ENCODE peak calls at places on chromosomes 3 and 15, in eight cellular contexts. One of them, this sample, is unnamed.

GRCh38 chr3:171101982-171102610 is 75.6 kb upstream of the SLC2A2 start:
- DNase-seq in endodermal cell: no peak
- DNase-seq in GM13976: no peak
- DNase-seq in epithelial cell of proximal tubule: no peak
- DNase-seq in type B pancreatic cell: no peak
- DNase-seq in spleen: no peak
- DNase-seq in psoas muscle: no peak
- DNase-seq in gastrocnemius medialis: no peak
- DNase-seq in this sample: no peak

GRCh38 chr15:39195988-39196486 is 384.8 kb upstream of the THBS1 start:
- DNase-seq in endodermal cell: no peak
- DNase-seq in GM13976: no peak
- DNase-seq in epithelial cell of proximal tubule: no peak
- DNase-seq in type B pancreatic cell: no peak
- DNase-seq in spleen: no peak
- DNase-seq in psoas muscle: no peak
- DNase-seq in gastrocnemius medialis: no peak
- DNase-seq in this sample: no peak

GRCh38 chr3:79414821-79415220 is 353.0 kb downstream of the ROBO1 start:
- DNase-seq in endodermal cell: no peak
- DNase-seq in GM13976: no peak
- DNase-seq in epithelial cell of proximal tubule: no peak
- DNase-seq in type B pancreatic cell: no peak
- DNase-seq in spleen: no peak
- DNase-seq in psoas muscle: peak; percentile 67
- DNase-seq in gastrocnemius medialis: peak; percentile 62
- DNase-seq in this sample: no peak

GRCh38 chr3:154135511-154136173 is 14.5 kb downstream of the ARHGEF26 start:
- DNase-seq in endodermal cell: no peak
- DNase-seq in GM13976: no peak
- DNase-seq in epithelial cell of proximal tubule: no peak
- DNase-seq in type B pancreatic cell: no peak
- DNase-seq in spleen: no peak
- DNase-seq in psoas muscle: no peak
- DNase-seq in gastrocnemius medialis: no peak
- DNase-seq in this sample: no peak

GRCh38 chr3:127970966-127971592 is 56.0 kb downstream of the KBTBD12 start:
- DNase-seq in endodermal cell: peak; percentile 68
- DNase-seq in GM13976: peak; percentile 46
- DNase-seq in epithelial cell of proximal tubule: no peak
- DNase-seq in type B pancreatic cell: no peak
- DNase-seq in spleen: no peak
- DNase-seq in psoas muscle: no peak
- DNase-seq in gastrocnemius medialis: no peak
- DNase-seq in this sample: no peak

GRCh38 chr3:25725810-25726209 is 57.4 kb downstream of the NGLY1 start:
- DNase-seq in endodermal cell: no peak
- DNase-seq in GM13976: no peak
- DNase-seq in epithelial cell of proximal tubule: no peak
- DNase-seq in type B pancreatic cell: no peak
- DNase-seq in spleen: no peak
- DNase-seq in psoas muscle: no peak
- DNase-seq in gastrocnemius medialis: no peak
- DNase-seq in this sample: no peak

GRCh38 chr15:39672666-39673065 is 91.8 kb downstream of the THBS1 start:
- DNase-seq in endodermal cell: no peak
- DNase-seq in GM13976: no peak
- DNase-seq in epithelial cell of proximal tubule: no peak
- DNase-seq in type B pancreatic cell: no peak
- DNase-seq in spleen: no peak
- DNase-seq in psoas muscle: no peak
- DNase-seq in gastrocnemius medialis: no peak
- DNase-seq in this sample: no peak

GRCh38 chr3:141476033-141476432 is 10.8 kb upstream of the RASA2 start:
- DNase-seq in endodermal cell: no peak
- DNase-seq in GM13976: no peak
- DNase-seq in epithelial cell of proximal tubule: no peak
- DNase-seq in type B pancreatic cell: no peak
- DNase-seq in spleen: no peak
- DNase-seq in psoas muscle: no peak
- DNase-seq in gastrocnemius medialis: no peak
- DNase-seq in this sample: no peak

GRCh38 chr3:30502742-30503073 is 103.7 kb upstream of the TGFBR2 start:
- DNase-seq in endodermal cell: no peak
- DNase-seq in GM13976: no peak
- DNase-seq in epithelial cell of proximal tubule: no peak
- DNase-seq in type B pancreatic cell: no peak
- DNase-seq in spleen: no peak
- DNase-seq in psoas muscle: no peak
- DNase-seq in gastrocnemius medialis: no peak
- DNase-seq in this sample: no peak

GRCh38 chr3:107689355-107689754 is 166.6 kb downstream of the BBX start:
- DNase-seq in endodermal cell: no peak
- DNase-seq in GM13976: no peak
- DNase-seq in epithelial cell of proximal tubule: no peak
- DNase-seq in type B pancreatic cell: no peak
- DNase-seq in spleen: no peak
- DNase-seq in psoas muscle: no peak
- DNase-seq in gastrocnemius medialis: no peak
- DNase-seq in this sample: no peak

GRCh38 chr3:10017636-10018292 is 8.5 kb upstream of the FANCD2 start:
- DNase-seq in endodermal cell: no peak
- DNase-seq in GM13976: no peak
- DNase-seq in epithelial cell of proximal tubule: peak; percentile 31
- DNase-seq in type B pancreatic cell: peak; percentile 60
- DNase-seq in spleen: no peak
- DNase-seq in psoas muscle: no peak
- DNase-seq in gastrocnemius medialis: no peak
- DNase-seq in this sample: no peak

GRCh38 chr3:176159796-176160195 is 1037.5 kb downstream of the TBL1XR1 start:
- DNase-seq in endodermal cell: no peak
- DNase-seq in GM13976: no peak
- DNase-seq in epithelial cell of proximal tubule: no peak
- DNase-seq in type B pancreatic cell: no peak
- DNase-seq in spleen: no peak
- DNase-seq in psoas muscle: no peak
- DNase-seq in gastrocnemius medialis: no peak
- DNase-seq in this sample: no peak

GRCh38 chr3:77411990-77412389 is 372.1 kb downstream of the ROBO2 start:
- DNase-seq in endodermal cell: no peak
- DNase-seq in GM13976: no peak
- DNase-seq in epithelial cell of proximal tubule: peak; percentile 12
- DNase-seq in type B pancreatic cell: no peak
- DNase-seq in spleen: no peak
- DNase-seq in psoas muscle: no peak
- DNase-seq in gastrocnemius medialis: no peak
- DNase-seq in this sample: no peak

GRCh38 chr3:190517696-190518095 is 3.8 kb downstream of the IL1RAP start:
- DNase-seq in endodermal cell: no peak
- DNase-seq in GM13976: no peak
- DNase-seq in epithelial cell of proximal tubule: no peak
- DNase-seq in type B pancreatic cell: no peak
- DNase-seq in spleen: no peak
- DNase-seq in psoas muscle: no peak
- DNase-seq in gastrocnemius medialis: no peak
- DNase-seq in this sample: no peak

GRCh38 chr3:52302426-52303185 is 13.5 kb upstream of the DNAH1 start:
- DNase-seq in endodermal cell: no peak
- DNase-seq in GM13976: no peak
- DNase-seq in epithelial cell of proximal tubule: no peak
- DNase-seq in type B pancreatic cell: no peak
- DNase-seq in spleen: no peak
- DNase-seq in psoas muscle: no peak
- DNase-seq in gastrocnemius medialis: no peak
- DNase-seq in this sample: no peak

GRCh38 chr3:136861890-136862610 is at the start of gene NCK1:
- DNase-seq in endodermal cell: peak; percentile 99
- DNase-seq in GM13976: peak; percentile 96
- DNase-seq in epithelial cell of proximal tubule: peak; percentile 65
- DNase-seq in type B pancreatic cell: peak; percentile 98
- DNase-seq in spleen: peak; percentile 99
- DNase-seq in psoas muscle: peak; percentile 99
- DNase-seq in gastrocnemius medialis: peak; percentile 99
- DNase-seq in this sample: peak; percentile 95
- TF ChIP-seq CTCF in endodermal cell: peak; percentile 47
- TF ChIP-seq CTCF in GM13976: peak; percentile 13
- TF ChIP-seq CTCF in epithelial cell of proximal tubule: no peak
- TF ChIP-seq CTCF in type B pancreatic cell: peak; percentile 51
- TF ChIP-seq CTCF in spleen: peak; percentile 42
- TF ChIP-seq CTCF in psoas muscle: peak; percentile 6
- TF ChIP-seq CTCF in gastrocnemius medialis: no peak
- TF ChIP-seq CTCF in this sample: peak; percentile 31

DNA sequence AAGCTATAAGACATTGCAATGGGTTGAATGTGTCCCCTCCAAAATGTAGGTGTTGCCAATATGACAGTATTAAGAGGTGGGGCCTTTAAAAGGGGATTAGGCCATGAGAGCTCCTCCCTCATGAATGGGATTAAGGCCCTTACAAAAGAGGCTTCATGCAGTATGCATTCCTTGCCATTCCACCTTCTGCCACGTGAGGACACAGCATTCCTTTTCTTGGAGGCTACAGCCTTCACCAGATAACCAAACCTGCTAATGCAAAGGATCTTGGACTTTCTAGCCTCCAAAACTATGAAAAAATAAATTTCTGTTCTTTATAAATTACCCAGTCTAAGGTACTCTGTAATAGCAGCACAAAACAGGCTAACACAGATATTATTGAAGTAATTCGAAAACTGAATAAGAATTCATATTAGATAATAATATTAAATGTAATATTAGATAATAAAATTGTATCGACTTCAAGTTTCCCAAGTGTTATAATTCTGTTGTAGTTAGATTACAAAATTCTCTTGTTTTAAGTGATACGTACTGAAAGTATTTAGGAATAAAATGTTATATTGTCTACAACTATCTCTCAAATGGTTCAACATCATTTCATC is 29.4 kb upstream of the ATP8B4 start:
- DNase-seq in endodermal cell: peak; percentile 88
- DNase-seq in GM13976: no peak
- DNase-seq in epithelial cell of proximal tubule: no peak
- DNase-seq in type B pancreatic cell: no peak
- DNase-seq in spleen: no peak
- DNase-seq in psoas muscle: no peak
- DNase-seq in gastrocnemius medialis: no peak
- DNase-seq in this sample: no peak
- TF ChIP-seq CTCF in endodermal cell: peak; percentile 83
- TF ChIP-seq CTCF in GM13976: peak; percentile 41
- TF ChIP-seq CTCF in epithelial cell of proximal tubule: peak; percentile 89
- TF ChIP-seq CTCF in type B pancreatic cell: peak; percentile 71
- TF ChIP-seq CTCF in spleen: no peak
- TF ChIP-seq CTCF in psoas muscle: no peak
- TF ChIP-seq CTCF in gastrocnemius medialis: no peak
- TF ChIP-seq CTCF in this sample: peak; percentile 57

GRCh38 chr3:44913868-44914468 is 39.6 kb downstream of the TGM4 start:
- DNase-seq in endodermal cell: peak; percentile 93
- DNase-seq in GM13976: peak; percentile 81
- DNase-seq in epithelial cell of proximal tubule: no peak
- DNase-seq in type B pancreatic cell: no peak
- DNase-seq in spleen: peak; percentile 84
- DNase-seq in psoas muscle: peak; percentile 72
- DNase-seq in gastrocnemius medialis: peak; percentile 17
- DNase-seq in this sample: peak; percentile 72

GRCh38 chr3:44918581-44918980 is 44.2 kb downstream of the TGM4 start:
- DNase-seq in endodermal cell: peak; percentile 63
- DNase-seq in GM13976: no peak
- DNase-seq in epithelial cell of proximal tubule: no peak
- DNase-seq in type B pancreatic cell: no peak
- DNase-seq in spleen: peak; percentile 59
- DNase-seq in psoas muscle: no peak
- DNase-seq in gastrocnemius medialis: no peak
- DNase-seq in this sample: no peak

GRCh38 chr3:44918087-44918486 is 43.7 kb downstream of the TGM4 start:
- DNase-seq in endodermal cell: no peak
- DNase-seq in GM13976: no peak
- DNase-seq in epithelial cell of proximal tubule: no peak
- DNase-seq in type B pancreatic cell: no peak
- DNase-seq in spleen: peak; percentile 41
- DNase-seq in psoas muscle: no peak
- DNase-seq in gastrocnemius medialis: no peak
- DNase-seq in this sample: no peak

GRCh38 chr3:44914936-44915335 is 40.5 kb downstream of the TGM4 start:
- DNase-seq in endodermal cell: peak; percentile 71
- DNase-seq in GM13976: no peak
- DNase-seq in epithelial cell of proximal tubule: no peak
- DNase-seq in type B pancreatic cell: no peak
- DNase-seq in spleen: no peak
- DNase-seq in psoas muscle: no peak
- DNase-seq in gastrocnemius medialis: no peak
- DNase-seq in this sample: no peak

DNA sequence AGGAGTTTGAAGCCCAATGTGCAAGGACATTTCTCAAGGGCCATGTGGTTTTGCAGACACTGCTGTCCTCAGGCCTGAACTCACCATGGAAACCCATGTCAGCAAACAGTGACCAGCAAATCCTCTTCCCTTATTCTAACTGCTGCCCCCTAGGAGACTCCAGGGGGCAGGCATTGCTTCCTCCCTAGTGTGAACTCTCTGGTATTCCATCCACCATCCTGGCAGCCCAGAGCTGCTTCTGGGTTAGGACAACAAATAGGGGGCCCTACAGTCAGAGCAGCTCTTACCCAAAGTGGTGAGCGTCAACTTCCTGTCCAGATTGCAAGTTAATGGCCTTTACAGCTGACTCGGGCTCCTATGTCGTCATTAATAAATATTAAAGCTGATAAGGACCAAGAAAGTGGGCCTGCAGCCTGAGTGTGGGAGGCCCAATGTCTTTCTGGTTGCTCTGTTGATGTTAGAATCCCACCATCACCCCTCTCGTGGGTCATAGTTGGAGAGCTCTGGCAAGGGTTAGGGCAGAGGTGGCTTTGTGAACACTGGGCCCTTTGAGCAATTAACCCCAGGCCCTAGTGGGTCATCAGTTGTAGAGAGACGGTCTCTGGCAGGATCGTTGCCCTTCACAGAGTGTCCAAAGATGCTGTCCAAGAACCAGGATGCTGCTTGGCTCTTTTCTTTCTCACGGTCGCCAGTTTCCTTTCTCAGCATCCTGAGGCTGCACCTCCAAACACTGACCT is 41.5 kb downstream of the TGM4 start:
- DNase-seq in endodermal cell: peak; percentile 77
- DNase-seq in GM13976: no peak
- DNase-seq in epithelial cell of proximal tubule: no peak
- DNase-seq in type B pancreatic cell: no peak
- DNase-seq in spleen: no peak
- DNase-seq in psoas muscle: no peak
- DNase-seq in gastrocnemius medialis: no peak
- DNase-seq in this sample: no peak
- TF ChIP-seq CTCF in endodermal cell: peak; percentile 63
- TF ChIP-seq CTCF in GM13976: no peak
- TF ChIP-seq CTCF in epithelial cell of proximal tubule: peak; percentile 4
- TF ChIP-seq CTCF in type B pancreatic cell: no peak
- TF ChIP-seq CTCF in spleen: no peak
- TF ChIP-seq CTCF in psoas muscle: no peak
- TF ChIP-seq CTCF in gastrocnemius medialis: no peak
- TF ChIP-seq CTCF in this sample: no peak

DNA sequence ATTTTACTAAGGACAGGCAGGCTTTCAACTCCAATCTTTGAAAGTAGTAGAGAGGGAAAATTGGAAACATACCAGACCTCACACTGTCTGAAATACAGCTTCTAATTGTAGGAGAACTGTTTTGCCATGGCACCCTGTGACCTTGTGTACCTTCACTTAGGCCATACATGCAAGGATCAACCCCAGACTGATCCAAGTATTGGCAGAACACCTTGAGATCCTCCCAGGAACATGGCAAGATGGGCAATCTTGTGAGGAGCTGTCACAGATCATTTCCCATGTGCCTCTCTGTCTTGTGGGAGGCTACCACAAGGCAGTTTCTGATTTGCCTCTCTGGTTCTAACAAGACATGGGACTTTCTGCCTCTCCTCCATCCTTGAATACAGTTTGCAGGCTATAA is 53.0 kb upstream of the ARNT2 start:
- DNase-seq in endodermal cell: no peak
- DNase-seq in GM13976: no peak
- DNase-seq in epithelial cell of proximal tubule: no peak
- DNase-seq in type B pancreatic cell: no peak
- DNase-seq in spleen: no peak
- DNase-seq in psoas muscle: no peak
- DNase-seq in gastrocnemius medialis: no peak
- DNase-seq in this sample: no peak
- TF ChIP-seq CTCF in endodermal cell: no peak
- TF ChIP-seq CTCF in GM13976: no peak
- TF ChIP-seq CTCF in epithelial cell of proximal tubule: no peak
- TF ChIP-seq CTCF in type B pancreatic cell: no peak
- TF ChIP-seq CTCF in spleen: no peak
- TF ChIP-seq CTCF in psoas muscle: no peak
- TF ChIP-seq CTCF in gastrocnemius medialis: no peak
- TF ChIP-seq CTCF in this sample: no peak

This sample was measured in progenitor cell of endocrine pancreas.